ENCODE peak calls at places on chromosomes 13 and 19, in nine cellular contexts. B, P, Y, Q, C, D, O, W and L are unnamed samples.

GRCh38 chr19:16921766-16922591 is 33.2 kb downstream of the F2RL3 start:
- DNase-seq in W (no peak), Q (no peak), O (no peak), D (no peak), P (no peak), C (no peak), Y (no peak), B (no peak), L (no peak)

GRCh38 chr13:76820759-76821158 is 65.4 kb downstream of the KCTD12 start:
- DNase-seq in Q (peak; percentile 5), B (no peak), Y (peak; percentile 80), C (no peak), P (no peak), D (no peak), W (no peak), O (no peak), L (no peak)

GRCh38 chr13:20526664-20527063 is 1.0 kb upstream of the CRYL1 start:
- DNase-seq in O (no peak), C (no peak), Y (no peak), P (no peak), D (no peak), B (no peak), Q (peak; percentile 24), W (no peak), L (no peak)

GRCh38 chr13:46389985-46390384 is 2.9 kb upstream of the RUBCNL start:
- DNase-seq in W (no peak), B (peak; percentile 49), O (no peak), P (no peak), D (peak; percentile 71), Y (no peak), Q (no peak), C (no peak), L (no peak)

GRCh38 chr13:33351324-33351723 is 65.8 kb upstream of the STARD13 start:
- DNase-seq in O (no peak), Q (peak; percentile 59), B (no peak), Y (peak; percentile 36), C (no peak), P (no peak), D (no peak), W (no peak), L (no peak)

GRCh38 chr13:25276748-25277147 is 10.5 kb downstream of the MTMR6 start:
- DNase-seq in C (no peak), B (no peak), Q (peak; percentile 29), W (no peak), P (no peak), O (no peak), D (peak; percentile 82), Y (no peak), L (no peak)

GRCh38 chr19:30684613-30685012 is 312.4 kb downstream of the ZNF536 start:
- DNase-seq in D (no peak), Y (no peak), C (no peak), W (no peak), Q (no peak), O (no peak), P (no peak), B (peak; percentile 39), L (no peak)

GRCh38 chr19:18349524-18350128 is 9.2 kb downstream of the PGPEP1 start:
- DNase-seq in B (peak; percentile 86), C (no peak), D (peak; percentile 39), W (peak; percentile 15), O (no peak), Q (peak; percentile 59), Y (peak; percentile 48), P (no peak), L (no peak)

GRCh38 chr19:2127758-2128157 is 23.6 kb downstream of the AP3D1 start:
- DNase-seq in Y (no peak), D (no peak), O (no peak), W (no peak), C (no peak), Q (no peak), B (no peak), P (no peak), L (no peak)

GRCh38 chr19:36577271-36577996 is 4.3 kb upstream of the ZNF529 start:
- DNase-seq in O (no peak), C (no peak), Q (peak; percentile 11), D (no peak), Y (no peak), B (peak; percentile 46), W (no peak), P (no peak), L (no peak)

GRCh38 chr13:39496487-39496998 is 106.5 kb downstream of the LHFPL6 start:
- DNase-seq in W (no peak), D (no peak), P (no peak), Y (no peak), O (no peak), Q (no peak), C (no peak), B (no peak), L (no peak)

GRCh38 chr13:107665926-107666458 is 549.3 kb downstream of the LIG4 start:
- DNase-seq in D (no peak), Q (no peak), P (no peak), O (no peak), C (no peak), B (no peak), Y (no peak), W (no peak), L (no peak)

GRCh38 chr13:74158028-74158427 is 23.8 kb upstream of the KLF12 start:
- DNase-seq in Q (no peak), Y (no peak), B (no peak), O (no peak), C (no peak), W (no peak), D (no peak), P (no peak), L (no peak)